ENCODE peak calls at places on chromosomes 7 and 10, in seven cellular contexts. F, V, S, A, B, G and U are unnamed samples.

GRCh38 chr10:63977329-63977923 is 456.2 kb downstream of the REEP3 start:
- DNase-seq in A (peak), S (no peak), G (peak), B (no peak), F (no peak), V (peak), U (no peak)

GRCh38 chr7:7176421-7177043 is 5.8 kb upstream of the C1GALT1 start:
- DNase-seq in G (peak), F (peak), V (peak), B (no peak), A (peak), S (no peak), U (no peak)

GRCh38 chr7:15801565-15801964 is 115.1 kb upstream of the MEOX2 start:
- DNase-seq in B (no peak), F (no peak), S (no peak), G (no peak), V (peak), A (peak), U (peak)

GRCh38 chr7:90945104-90945752 is 319.0 kb upstream of the FZD1 start:
- DNase-seq in A (peak), G (no peak), S (no peak), B (no peak), V (peak), F (no peak), U (no peak)

GRCh38 chr7:138169441-138169851 is 93.2 kb downstream of the AKR1D1 start:
- DNase-seq in V (peak), S (no peak), B (no peak), A (no peak), G (no peak), F (no peak), U (no peak)

GRCh38 chr10:132231656-132232552 is 45.2 kb downstream of the DPYSL4 start:
- DNase-seq in G (no peak), B (peak), A (no peak), V (no peak), S (no peak), F (peak), U (no peak)

GRCh38 chr7:40551685-40552576 is 417.1 kb downstream of the SUGCT start:
- DNase-seq in A (peak), F (no peak), S (no peak), B (peak), V (peak), G (no peak), U (no peak)

GRCh38 chr10:132685921-132686680 is 99.8 kb downstream of the NKX6-2 start:
- DNase-seq in S (no peak), B (peak), G (no peak), V (no peak), A (no peak), F (no peak), U (no peak)

GRCh38 chr7:97732567-97733275 is 835 bp downstream of the TAC1 start:
- DNase-seq in B (no peak), F (no peak), G (no peak), V (no peak), S (no peak), A (no peak), U (no peak)

GRCh38 chr10:17742918-17743317 is 9.1 kb upstream of the TMEM236 start:
- DNase-seq in S (peak), F (no peak), A (peak), V (peak), G (no peak), B (peak), U (peak)

GRCh38 chr10:118590334-118590733 is 5.1 kb downstream of the PRLHR start:
- DNase-seq in B (peak), V (peak), A (no peak), S (no peak), G (no peak), F (no peak), U (no peak)

GRCh38 chr7:113118074-113118959 is at the start of gene SMIM30:
- DNase-seq in S (peak), V (peak), A (peak), G (peak), B (peak), F (peak), U (peak)

GRCh38 chr7:142983825-142984224 is 21.7 kb upstream of the KEL start:
- DNase-seq in S (no peak), A (no peak), B (no peak), G (no peak), F (no peak), V (no peak), U (no peak)

GRCh38 chr10:29957887-29958330 is 101.5 kb downstream of the JCAD start:
- DNase-seq in A (no peak), G (no peak), V (peak), F (no peak), S (no peak), B (peak), U (no peak)

GRCh38 chr10:81534991-81535390 is 340.0 kb upstream of the NRG3 start:
- DNase-seq in F (no peak), G (no peak), V (no peak), A (no peak), S (no peak), B (no peak), U (no peak)

GRCh38 chr7:128804472-128804871 is 12.7 kb downstream of the CCDC136 start:
- DNase-seq in V (no peak), F (no peak), A (no peak), G (no peak), B (no peak), S (no peak), U (no peak)

GRCh38 chr10:67697646-67698245 is 1.8 kb upstream of the CTNNA3 start:
- DNase-seq in S (no peak), B (no peak), A (peak), V (peak), F (no peak), G (peak), U (peak)

GRCh38 chr10:125238682-125239081 is 78.3 kb upstream of the CTBP2 start:
- DNase-seq in B (no peak), V (peak), S (no peak), F (no peak), G (no peak), A (no peak), U (no peak)

GRCh38 chr7:121909721-121910359 is 36.9 kb downstream of the PTPRZ1 start:
- DNase-seq in G (no peak), V (no peak), A (no peak), F (no peak), B (no peak), S (no peak), U (no peak)

GRCh38 chr7:46664458-46664857 is 743.4 kb upstream of the IGFBP3 start:
- DNase-seq in B (no peak), S (no peak), F (no peak), A (no peak), G (no peak), V (no peak), U (no peak)

GRCh38 chr10:62817763-62818425 is 1.7 kb upstream of the EGR2 start:
- DNase-seq in A (no peak), V (peak), G (no peak), S (no peak), F (no peak), B (peak), U (no peak)

GRCh38 chr7:125847706-125848105 is 918.1 kb upstream of the POT1 start:
- DNase-seq in F (no peak), A (no peak), S (no peak), G (no peak), V (no peak), B (no peak), U (no peak)